ENCODE peak calls at places on chromosomes 11 and 22, in eight cellular contexts. One of them, this sample, is unnamed.

GRCh38 chr11:62612366-62613274 is at the start of the genes EML3 and ROM1:
- DNase-seq in AG04449: no peak
- DNase-seq in cardiac fibroblast: peak; percentile 80
- DNase-seq in cardiac muscle cell: peak; percentile 97
- DNase-seq in fibroblast of mammary gland: peak; percentile 87
- DNase-seq in heart left ventricle: peak; percentile 92
- DNase-seq in thoracic aorta: peak; percentile 85
- DNase-seq in fibroblast of pulmonary artery: peak; percentile 88
- DNase-seq in this sample: peak; percentile 92

GRCh38 chr11:43212279-43212678 is 99.5 kb upstream of the API5 start:
- DNase-seq in fibroblast of pulmonary artery: no peak
- DNase-seq in heart left ventricle: no peak
- DNase-seq in cardiac muscle cell: no peak
- DNase-seq in AG04449: no peak
- DNase-seq in fibroblast of mammary gland: no peak
- DNase-seq in thoracic aorta: no peak
- DNase-seq in cardiac fibroblast: no peak
- DNase-seq in this sample: no peak

GRCh38 chr11:96313163-96313562 is 29.8 kb downstream of the MAML2 start:
- DNase-seq in heart left ventricle: no peak
- DNase-seq in AG04449: no peak
- DNase-seq in fibroblast of pulmonary artery: no peak
- DNase-seq in cardiac muscle cell: no peak
- DNase-seq in cardiac fibroblast: no peak
- DNase-seq in fibroblast of mammary gland: no peak
- DNase-seq in thoracic aorta: no peak
- DNase-seq in this sample: no peak

GRCh38 chr11:87398913-87399312 is 361.2 kb downstream of the TMEM135 start:
- DNase-seq in cardiac muscle cell: peak; percentile 4
- DNase-seq in AG04449: no peak
- DNase-seq in thoracic aorta: no peak
- DNase-seq in fibroblast of pulmonary artery: peak; percentile 4
- DNase-seq in cardiac fibroblast: no peak
- DNase-seq in fibroblast of mammary gland: peak; percentile 56
- DNase-seq in heart left ventricle: peak; percentile 44
- DNase-seq in this sample: no peak

GRCh38 chr11:279966-280761 is 2.0 kb downstream of the NLRP6 start:
- DNase-seq in AG04449: no peak
- DNase-seq in fibroblast of pulmonary artery: peak; percentile 35
- DNase-seq in cardiac fibroblast: peak; percentile 42
- DNase-seq in heart left ventricle: peak; percentile 13
- DNase-seq in cardiac muscle cell: peak; percentile 47
- DNase-seq in fibroblast of mammary gland: peak; percentile 9
- DNase-seq in thoracic aorta: no peak
- DNase-seq in this sample: no peak

GRCh38 chr11:74138021-74138420 is 32.8 kb downstream of the C2CD3 start:
- DNase-seq in cardiac fibroblast: peak; percentile 42
- DNase-seq in AG04449: no peak
- DNase-seq in thoracic aorta: no peak
- DNase-seq in heart left ventricle: no peak
- DNase-seq in fibroblast of mammary gland: no peak
- DNase-seq in cardiac muscle cell: no peak
- DNase-seq in fibroblast of pulmonary artery: peak; percentile 18
- DNase-seq in this sample: no peak

GRCh38 chr11:198236-198806 is 5.4 kb downstream of the SCGB1C1 start:
- DNase-seq in cardiac muscle cell: no peak
- DNase-seq in heart left ventricle: peak; percentile 4
- DNase-seq in cardiac fibroblast: no peak
- DNase-seq in AG04449: no peak
- DNase-seq in fibroblast of mammary gland: no peak
- DNase-seq in fibroblast of pulmonary artery: no peak
- DNase-seq in thoracic aorta: no peak
- DNase-seq in this sample: no peak

GRCh38 chr11:67436459-67437081 is 912 bp downstream of the PTPRCAP start:
- DNase-seq in cardiac muscle cell: peak; percentile 22
- DNase-seq in fibroblast of mammary gland: no peak
- DNase-seq in thoracic aorta: no peak
- DNase-seq in cardiac fibroblast: peak; percentile 21
- DNase-seq in fibroblast of pulmonary artery: no peak
- DNase-seq in heart left ventricle: no peak
- DNase-seq in AG04449: no peak
- DNase-seq in this sample: peak; percentile 93

GRCh38 chr22:25838960-25839741 is 97.2 kb downstream of the MYO18B start:
- DNase-seq in cardiac muscle cell: no peak
- DNase-seq in fibroblast of mammary gland: no peak
- DNase-seq in thoracic aorta: no peak
- DNase-seq in fibroblast of pulmonary artery: no peak
- DNase-seq in AG04449: no peak
- DNase-seq in heart left ventricle: no peak
- DNase-seq in cardiac fibroblast: no peak
- DNase-seq in this sample: no peak

GRCh38 chr11:63889344-63889743 is 27.6 kb downstream of the RCOR2 start:
- DNase-seq in cardiac fibroblast: no peak
- DNase-seq in heart left ventricle: no peak
- DNase-seq in fibroblast of mammary gland: no peak
- DNase-seq in cardiac muscle cell: no peak
- DNase-seq in fibroblast of pulmonary artery: no peak
- DNase-seq in thoracic aorta: no peak
- DNase-seq in AG04449: no peak
- DNase-seq in this sample: no peak

GRCh38 chr11:65574147-65574962 is 1.5 kb upstream of the EHBP1L1 start:
- DNase-seq in AG04449: peak; percentile 54
- DNase-seq in heart left ventricle: peak; percentile 97
- DNase-seq in cardiac muscle cell: peak; percentile 98
- DNase-seq in cardiac fibroblast: peak; percentile 95
- DNase-seq in fibroblast of mammary gland: peak; percentile 94
- DNase-seq in fibroblast of pulmonary artery: peak; percentile 98
- DNase-seq in thoracic aorta: peak; percentile 80
- DNase-seq in this sample: peak; percentile 98

GRCh38 chr11:112610494-112610893 is 349.8 kb upstream of the PLET1 start:
- DNase-seq in thoracic aorta: no peak
- DNase-seq in cardiac muscle cell: no peak
- DNase-seq in fibroblast of pulmonary artery: peak; percentile 24
- DNase-seq in AG04449: no peak
- DNase-seq in fibroblast of mammary gland: peak; percentile 1
- DNase-seq in heart left ventricle: no peak
- DNase-seq in cardiac fibroblast: peak; percentile 44
- DNase-seq in this sample: no peak

GRCh38 chr22:31240011-31240410 is 27.9 kb downstream of the LIMK2 start:
- DNase-seq in fibroblast of mammary gland: no peak
- DNase-seq in AG04449: peak; percentile 23
- DNase-seq in fibroblast of pulmonary artery: peak; percentile 48
- DNase-seq in cardiac fibroblast: peak; percentile 54
- DNase-seq in thoracic aorta: no peak
- DNase-seq in cardiac muscle cell: peak; percentile 43
- DNase-seq in heart left ventricle: no peak
- DNase-seq in this sample: no peak

GRCh38 chr11:46248270-46249102 is 29.0 kb upstream of the CREB3L1 start:
- DNase-seq in thoracic aorta: no peak
- DNase-seq in fibroblast of pulmonary artery: peak; percentile 90
- DNase-seq in heart left ventricle: no peak
- DNase-seq in cardiac fibroblast: peak; percentile 98
- DNase-seq in fibroblast of mammary gland: peak; percentile 98
- DNase-seq in cardiac muscle cell: peak; percentile 93
- DNase-seq in AG04449: peak; percentile 91
- DNase-seq in this sample: no peak

GRCh38 chr22:49197986-49198704 is 629.5 kb downstream of the BRD1 start:
- DNase-seq in thoracic aorta: no peak
- DNase-seq in cardiac fibroblast: no peak
- DNase-seq in fibroblast of mammary gland: no peak
- DNase-seq in heart left ventricle: no peak
- DNase-seq in AG04449: no peak
- DNase-seq in cardiac muscle cell: no peak
- DNase-seq in fibroblast of pulmonary artery: no peak
- DNase-seq in this sample: no peak

GRCh38 chr22:18147791-18148507 is 2.0 kb upstream of the USP18 start:
- DNase-seq in fibroblast of pulmonary artery: no peak
- DNase-seq in cardiac fibroblast: no peak
- DNase-seq in cardiac muscle cell: no peak
- DNase-seq in AG04449: no peak
- DNase-seq in thoracic aorta: no peak
- DNase-seq in fibroblast of mammary gland: no peak
- DNase-seq in heart left ventricle: no peak
- DNase-seq in this sample: no peak

GRCh38 chr22:28812491-28812890 is 12.1 kb upstream of the XBP1 start:
- DNase-seq in heart left ventricle: no peak
- DNase-seq in cardiac fibroblast: no peak
- DNase-seq in fibroblast of mammary gland: no peak
- DNase-seq in thoracic aorta: no peak
- DNase-seq in AG04449: no peak
- DNase-seq in cardiac muscle cell: no peak
- DNase-seq in fibroblast of pulmonary artery: no peak
- DNase-seq in this sample: no peak

GRCh38 chr11:96341237-96342130 is 1.5 kb downstream of the MAML2 start:
- DNase-seq in fibroblast of mammary gland: peak; percentile 58
- DNase-seq in AG04449: no peak
- DNase-seq in fibroblast of pulmonary artery: peak; percentile 64
- DNase-seq in cardiac fibroblast: peak; percentile 61
- DNase-seq in thoracic aorta: no peak
- DNase-seq in cardiac muscle cell: peak; percentile 61
- DNase-seq in heart left ventricle: peak; percentile 61
- DNase-seq in this sample: peak; percentile 81

GRCh38 chr22:28582806-28583205 is 96.8 kb downstream of the TTC28 start:
- DNase-seq in heart left ventricle: no peak
- DNase-seq in cardiac muscle cell: peak; percentile 84
- DNase-seq in thoracic aorta: no peak
- DNase-seq in fibroblast of pulmonary artery: peak; percentile 75
- DNase-seq in AG04449: peak; percentile 61
- DNase-seq in fibroblast of mammary gland: peak; percentile 93
- DNase-seq in cardiac fibroblast: peak; percentile 80
- DNase-seq in this sample: no peak

GRCh38 chr11:82270870-82271269 is 462.8 kb downstream of the FAM181B start:
- DNase-seq in fibroblast of pulmonary artery: no peak
- DNase-seq in heart left ventricle: no peak
- DNase-seq in cardiac muscle cell: no peak
- DNase-seq in AG04449: no peak
- DNase-seq in thoracic aorta: no peak
- DNase-seq in cardiac fibroblast: no peak
- DNase-seq in fibroblast of mammary gland: no peak
- DNase-seq in this sample: no peak

DNA sequence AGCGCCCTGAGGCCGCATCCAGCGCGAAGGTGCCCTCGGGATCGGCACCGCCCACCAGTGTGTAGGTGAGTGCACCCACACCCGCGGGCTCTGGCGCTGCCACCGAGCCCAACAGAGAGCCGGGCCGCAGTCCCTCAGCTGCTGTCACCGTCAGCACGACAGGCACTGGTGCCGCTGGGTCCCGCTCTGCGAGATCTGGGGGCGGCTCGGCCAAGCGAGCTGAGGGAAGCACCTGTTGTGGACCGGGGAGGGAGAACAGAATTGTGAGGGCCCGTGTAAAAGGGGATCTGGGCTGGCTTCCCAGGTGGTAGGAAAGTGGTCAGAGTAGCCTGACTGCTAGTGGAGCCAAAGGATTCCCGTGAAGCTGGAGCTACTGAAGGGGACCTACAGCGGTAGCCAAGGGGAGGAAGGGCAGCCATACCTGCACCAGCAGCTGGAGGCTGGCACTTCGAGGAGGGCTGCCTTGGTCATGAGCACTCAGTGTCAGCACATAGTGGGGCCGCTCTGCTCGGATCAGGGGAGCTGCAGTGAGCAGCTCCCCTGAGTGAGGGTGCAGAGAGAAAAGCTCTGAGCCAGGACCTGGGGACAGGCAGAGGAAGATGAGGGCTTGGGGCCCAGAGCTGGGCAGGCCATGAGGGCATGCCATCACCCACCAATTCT is 11.5 kb upstream of the TPP1 start:
- DNase-seq in fibroblast of pulmonary artery: no peak
- DNase-seq in heart left ventricle: no peak
- DNase-seq in cardiac fibroblast: no peak
- DNase-seq in fibroblast of mammary gland: no peak
- DNase-seq in AG04449: no peak
- DNase-seq in cardiac muscle cell: no peak
- DNase-seq in thoracic aorta: no peak
- DNase-seq in this sample: no peak
- H3K4me3 ChIP-seq in fibroblast of pulmonary artery: no peak overlapping the region
- H3K4me3 ChIP-seq in heart left ventricle: no peak overlapping the region
- H3K4me3 ChIP-seq in cardiac fibroblast: no peak overlapping the region
- H3K4me3 ChIP-seq in fibroblast of mammary gland: no peak overlapping the region
- H3K4me3 ChIP-seq in AG04449: no peak overlapping the region
- H3K4me3 ChIP-seq in cardiac muscle cell: peak overlapping the region; percentile 12
- H3K4me3 ChIP-seq in thoracic aorta: no peak overlapping the region
- H3K4me3 ChIP-seq in this sample: no peak overlapping the region

GRCh38 chr11:114075343-114075610 is 15.8 kb downstream of the ZBTB16 start:
- DNase-seq in heart left ventricle: no peak
- DNase-seq in AG04449: no peak
- DNase-seq in fibroblast of pulmonary artery: no peak
- DNase-seq in cardiac muscle cell: no peak
- DNase-seq in cardiac fibroblast: no peak
- DNase-seq in fibroblast of mammary gland: no peak
- DNase-seq in thoracic aorta: no peak
- DNase-seq in this sample: no peak

GRCh38 chr11:114076974-114077373 is 17.5 kb downstream of the ZBTB16 start:
- DNase-seq in thoracic aorta: no peak
- DNase-seq in fibroblast of pulmonary artery: no peak
- DNase-seq in heart left ventricle: no peak
- DNase-seq in cardiac fibroblast: no peak
- DNase-seq in cardiac muscle cell: no peak
- DNase-seq in fibroblast of mammary gland: no peak
- DNase-seq in AG04449: no peak
- DNase-seq in this sample: no peak

GRCh38 chr11:114077482-114078305 is 18.2 kb downstream of the ZBTB16 start:
- DNase-seq in heart left ventricle: no peak
- DNase-seq in cardiac muscle cell: no peak
- DNase-seq in fibroblast of mammary gland: no peak
- DNase-seq in AG04449: no peak
- DNase-seq in thoracic aorta: no peak
- DNase-seq in fibroblast of pulmonary artery: no peak
- DNase-seq in cardiac fibroblast: no peak
- DNase-seq in this sample: no peak

GRCh38 chr11:114074546-114075342 is 15.2 kb downstream of the ZBTB16 start:
- DNase-seq in fibroblast of mammary gland: no peak
- DNase-seq in fibroblast of pulmonary artery: no peak
- DNase-seq in cardiac fibroblast: no peak
- DNase-seq in cardiac muscle cell: no peak
- DNase-seq in AG04449: no peak
- DNase-seq in thoracic aorta: no peak
- DNase-seq in heart left ventricle: no peak
- DNase-seq in this sample: no peak

GRCh38 chr11:114075891-114076441 is 16.5 kb downstream of the ZBTB16 start:
- DNase-seq in thoracic aorta: no peak
- DNase-seq in fibroblast of mammary gland: peak; percentile 92
- DNase-seq in cardiac fibroblast: peak; percentile 89
- DNase-seq in heart left ventricle: peak; percentile 49
- DNase-seq in cardiac muscle cell: peak; percentile 83
- DNase-seq in AG04449: no peak
- DNase-seq in fibroblast of pulmonary artery: peak; percentile 79
- DNase-seq in this sample: no peak
- TF ChIP-seq CTCF in thoracic aorta: peak; percentile 73
- TF ChIP-seq CTCF in fibroblast of mammary gland: peak; percentile 78
- TF ChIP-seq CTCF in cardiac fibroblast: peak; percentile 85
- TF ChIP-seq CTCF in heart left ventricle: peak; percentile 57
- TF ChIP-seq CTCF in cardiac muscle cell: peak; percentile 82
- TF ChIP-seq CTCF in AG04449: peak; percentile 51
- TF ChIP-seq CTCF in fibroblast of pulmonary artery: peak; percentile 69
- TF ChIP-seq CTCF in this sample: peak; percentile 27

GRCh38 chr11:10441652-10442503 is 13.2 kb upstream of the AMPD3 start:
- DNase-seq in cardiac muscle cell: peak; percentile 28
- DNase-seq in fibroblast of mammary gland: no peak
- DNase-seq in AG04449: no peak
- DNase-seq in fibroblast of pulmonary artery: no peak
- DNase-seq in thoracic aorta: no peak
- DNase-seq in cardiac fibroblast: no peak
- DNase-seq in heart left ventricle: no peak
- DNase-seq in this sample: peak; percentile 88
- H3K4me3 ChIP-seq in cardiac muscle cell: no peak overlapping the region
- H3K4me3 ChIP-seq in fibroblast of mammary gland: no peak overlapping the region
- H3K4me3 ChIP-seq in AG04449: no peak overlapping the region
- H3K4me3 ChIP-seq in fibroblast of pulmonary artery: no peak overlapping the region
- H3K4me3 ChIP-seq in thoracic aorta: no peak overlapping the region
- H3K4me3 ChIP-seq in cardiac fibroblast: no peak overlapping the region
- H3K4me3 ChIP-seq in heart left ventricle: no peak overlapping the region
- H3K4me3 ChIP-seq in this sample: peak overlapping the region; percentile 28

GRCh38 chr11:2270322-2271076 is at the start of gene ASCL2:
- DNase-seq in heart left ventricle: no peak
- DNase-seq in fibroblast of mammary gland: no peak
- DNase-seq in cardiac muscle cell: no peak
- DNase-seq in thoracic aorta: no peak
- DNase-seq in cardiac fibroblast: peak; percentile 11
- DNase-seq in AG04449: no peak
- DNase-seq in fibroblast of pulmonary artery: no peak
- DNase-seq in this sample: no peak
- TF ChIP-seq CTCF in heart left ventricle: no peak
- TF ChIP-seq CTCF in fibroblast of mammary gland: no peak
- TF ChIP-seq CTCF in cardiac muscle cell: no peak
- TF ChIP-seq CTCF in thoracic aorta: no peak
- TF ChIP-seq CTCF in cardiac fibroblast: no peak
- TF ChIP-seq CTCF in AG04449: no peak
- TF ChIP-seq CTCF in fibroblast of pulmonary artery: no peak
- TF ChIP-seq CTCF in this sample: no peak